ENCODE peak calls at places on chromosomes 13 and 19, in nine cellular contexts. One of them, this sample, is unnamed. For H3K4me1, the result is how much of the 10 kb centered on the place peaks cover.

GRCh38 chr19:2727640-2727944 is 6.4 kb upstream of the DIRAS1 start:
- DNase-seq in K562: no peak
- DNase-seq in ovary: no peak
- DNase-seq in esophagus muscularis mucosa: no peak
- DNase-seq in sigmoid colon: no peak
- DNase-seq in H1: no peak
- DNase-seq in A549: no peak
- DNase-seq in upper lobe of left lung: no peak
- DNase-seq in transverse colon: no peak
- DNase-seq in this sample: no peak

GRCh38 chr19:50147462-50148423 is 15.3 kb downstream of the IZUMO2 start:
- DNase-seq in transverse colon: peak
- DNase-seq in upper lobe of left lung: peak
- DNase-seq in sigmoid colon: peak
- DNase-seq in A549: peak
- DNase-seq in H1: peak
- DNase-seq in K562: peak
- DNase-seq in ovary: peak
- DNase-seq in esophagus muscularis mucosa: peak
- DNase-seq in this sample: peak

GRCh38 chr19:3642987-3643386 is 16.4 kb upstream of the CACTIN start:
- DNase-seq in esophagus muscularis mucosa: no peak
- DNase-seq in upper lobe of left lung: no peak
- DNase-seq in sigmoid colon: no peak
- DNase-seq in K562: peak
- DNase-seq in A549: peak
- DNase-seq in ovary: no peak
- DNase-seq in transverse colon: no peak
- DNase-seq in H1: peak
- DNase-seq in this sample: no peak

GRCh38 chr19:12995596-12996541 is 594 bp downstream of the NFIX start:
- DNase-seq in ovary: peak
- DNase-seq in transverse colon: no peak
- DNase-seq in H1: no peak
- DNase-seq in K562: peak
- DNase-seq in upper lobe of left lung: no peak
- DNase-seq in sigmoid colon: no peak
- DNase-seq in A549: no peak
- DNase-seq in esophagus muscularis mucosa: no peak
- DNase-seq in this sample: no peak

GRCh38 chr19:19384486-19384885 is 21.0 kb upstream of the GATAD2A start:
- DNase-seq in ovary: no peak
- DNase-seq in upper lobe of left lung: no peak
- DNase-seq in A549: no peak
- DNase-seq in H1: no peak
- DNase-seq in K562: no peak
- DNase-seq in transverse colon: no peak
- DNase-seq in sigmoid colon: no peak
- DNase-seq in esophagus muscularis mucosa: no peak
- DNase-seq in this sample: no peak

GRCh38 chr13:29573190-29573589 is 22.3 kb downstream of the SLC7A1 start:
- DNase-seq in K562: no peak
- DNase-seq in ovary: no peak
- DNase-seq in upper lobe of left lung: peak
- DNase-seq in sigmoid colon: peak
- DNase-seq in transverse colon: peak
- DNase-seq in H1: no peak
- DNase-seq in esophagus muscularis mucosa: no peak
- DNase-seq in A549: no peak
- DNase-seq in this sample: no peak

GRCh38 chr13:54972838-54973237 is 1944.2 kb downstream of the OLFM4 start:
- DNase-seq in esophagus muscularis mucosa: no peak
- DNase-seq in K562: no peak
- DNase-seq in sigmoid colon: no peak
- DNase-seq in A549: no peak
- DNase-seq in transverse colon: no peak
- DNase-seq in H1: no peak
- DNase-seq in upper lobe of left lung: no peak
- DNase-seq in ovary: no peak
- DNase-seq in this sample: no peak

GRCh38 chr13:80161896-80162295 is 179.0 kb downstream of the SPRY2 start:
- DNase-seq in A549: no peak
- DNase-seq in esophagus muscularis mucosa: no peak
- DNase-seq in H1: no peak
- DNase-seq in upper lobe of left lung: no peak
- DNase-seq in K562: no peak
- DNase-seq in sigmoid colon: no peak
- DNase-seq in ovary: no peak
- DNase-seq in transverse colon: no peak
- DNase-seq in this sample: no peak

GRCh38 chr19:35518313-35518712 is 4.9 kb upstream of the DMKN start:
- DNase-seq in H1: no peak
- DNase-seq in ovary: no peak
- DNase-seq in A549: peak
- DNase-seq in upper lobe of left lung: peak
- DNase-seq in sigmoid colon: no peak
- DNase-seq in esophagus muscularis mucosa: no peak
- DNase-seq in transverse colon: no peak
- DNase-seq in K562: no peak
- DNase-seq in this sample: no peak

GRCh38 chr13:73520566-73521290 is 461.9 kb downstream of the KLF5 start:
- DNase-seq in K562: no peak
- DNase-seq in upper lobe of left lung: no peak
- DNase-seq in A549: no peak
- DNase-seq in sigmoid colon: no peak
- DNase-seq in transverse colon: no peak
- DNase-seq in H1: no peak
- DNase-seq in ovary: no peak
- DNase-seq in esophagus muscularis mucosa: no peak
- DNase-seq in this sample: no peak

GRCh38 chr13:94544922-94545321 is 51.0 kb downstream of the TGDS start:
- DNase-seq in esophagus muscularis mucosa: no peak
- DNase-seq in A549: no peak
- DNase-seq in sigmoid colon: no peak
- DNase-seq in H1: no peak
- DNase-seq in transverse colon: no peak
- DNase-seq in upper lobe of left lung: no peak
- DNase-seq in K562: no peak
- DNase-seq in ovary: no peak
- DNase-seq in this sample: no peak

GRCh38 chr19:48111280-48111679 is 663 bp upstream of the PLA2G4C start:
- DNase-seq in sigmoid colon: no peak
- DNase-seq in ovary: no peak
- DNase-seq in esophagus muscularis mucosa: no peak
- DNase-seq in A549: no peak
- DNase-seq in K562: no peak
- DNase-seq in upper lobe of left lung: no peak
- DNase-seq in H1: no peak
- DNase-seq in transverse colon: no peak
- DNase-seq in this sample: no peak
- TF ChIP-seq EP300 in sigmoid colon: no peak
- TF ChIP-seq EP300 in ovary: no peak
- TF ChIP-seq EP300 in esophagus muscularis mucosa: no peak
- TF ChIP-seq EP300 in A549: no peak
- TF ChIP-seq EP300 in K562: no peak
- TF ChIP-seq EP300 in upper lobe of left lung: no peak
- TF ChIP-seq EP300 in H1: no peak
- TF ChIP-seq EP300 in transverse colon: no peak
- TF ChIP-seq EP300 in this sample: no peak

GRCh38 chr19:15227261-15227660 is 5.0 kb downstream of the EPHX3 start:
- DNase-seq in sigmoid colon: no peak
- DNase-seq in esophagus muscularis mucosa: no peak
- DNase-seq in A549: no peak
- DNase-seq in transverse colon: no peak
- DNase-seq in H1: no peak
- DNase-seq in ovary: no peak
- DNase-seq in K562: no peak
- DNase-seq in upper lobe of left lung: no peak
- DNase-seq in this sample: no peak
- TF ChIP-seq CTCF in sigmoid colon: no peak
- TF ChIP-seq CTCF in esophagus muscularis mucosa: no peak
- TF ChIP-seq CTCF in A549: no peak
- TF ChIP-seq CTCF in transverse colon: no peak
- TF ChIP-seq CTCF in H1: no peak
- TF ChIP-seq CTCF in ovary: no peak
- TF ChIP-seq CTCF in K562: no peak
- TF ChIP-seq CTCF in upper lobe of left lung: no peak
- TF ChIP-seq CTCF in this sample: no peak

GRCh38 chr19:14141041-14141440 is 4.7 kb upstream of the ASF1B start:
- DNase-seq in transverse colon: no peak
- DNase-seq in A549: no peak
- DNase-seq in sigmoid colon: no peak
- DNase-seq in H1: no peak
- DNase-seq in esophagus muscularis mucosa: no peak
- DNase-seq in ovary: no peak
- DNase-seq in K562: no peak
- DNase-seq in upper lobe of left lung: no peak
- DNase-seq in this sample: no peak

GRCh38 chr19:14136509-14137281 is at the start of gene ASF1B:
- DNase-seq in upper lobe of left lung: peak
- DNase-seq in A549: peak
- DNase-seq in esophagus muscularis mucosa: peak
- DNase-seq in H1: peak
- DNase-seq in sigmoid colon: peak
- DNase-seq in transverse colon: peak
- DNase-seq in ovary: peak
- DNase-seq in K562: peak
- DNase-seq in this sample: peak

GRCh38 chr19:14135985-14136508 is 342 bp downstream of the ASF1B start:
- DNase-seq in H1: no peak
- DNase-seq in upper lobe of left lung: no peak
- DNase-seq in ovary: no peak
- DNase-seq in esophagus muscularis mucosa: no peak
- DNase-seq in K562: no peak
- DNase-seq in transverse colon: peak
- DNase-seq in sigmoid colon: no peak
- DNase-seq in A549: no peak
- DNase-seq in this sample: no peak

GRCh38 chr19:14139944-14140343 is 3.6 kb upstream of the ASF1B start:
- DNase-seq in esophagus muscularis mucosa: no peak
- DNase-seq in transverse colon: no peak
- DNase-seq in sigmoid colon: no peak
- DNase-seq in upper lobe of left lung: peak
- DNase-seq in H1: no peak
- DNase-seq in K562: no peak
- DNase-seq in A549: no peak
- DNase-seq in ovary: no peak
- DNase-seq in this sample: no peak

DNA sequence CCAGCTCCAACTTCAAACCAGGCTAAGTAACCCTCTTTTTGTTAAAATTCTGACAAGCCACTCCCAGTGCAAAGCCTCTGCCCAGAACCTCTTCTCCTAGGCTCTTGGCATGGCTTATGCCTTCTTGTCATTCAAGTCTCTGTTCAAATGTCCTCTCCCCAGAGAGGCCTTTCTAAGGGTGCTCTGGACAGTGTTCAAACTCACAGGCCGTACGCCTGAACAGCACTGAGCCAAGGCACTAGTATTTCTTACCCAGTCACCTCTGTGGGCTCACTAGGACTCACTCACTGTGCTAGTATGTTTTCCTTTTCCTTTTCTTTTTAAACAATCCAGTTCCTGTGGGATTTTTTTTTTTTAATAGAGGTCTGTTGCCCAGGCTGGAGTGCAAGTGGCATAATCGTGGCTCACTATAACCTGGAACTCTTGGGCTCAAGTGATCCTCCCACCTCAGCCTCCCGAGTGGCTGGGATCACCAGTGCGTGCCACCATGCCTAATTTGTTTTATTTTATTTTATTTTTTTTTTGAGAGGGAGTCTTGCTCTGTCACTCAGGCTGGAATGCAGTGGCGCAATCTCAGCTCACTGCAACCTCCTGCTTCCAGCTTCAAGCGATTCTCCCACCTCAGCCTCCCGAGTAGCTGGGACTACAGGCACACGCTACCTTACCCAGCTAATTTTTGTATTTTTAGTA is 2.3 kb upstream of the ASF1B start:
- DNase-seq in K562: no peak
- DNase-seq in transverse colon: no peak
- DNase-seq in A549: no peak
- DNase-seq in sigmoid colon: no peak
- DNase-seq in upper lobe of left lung: peak
- DNase-seq in ovary: no peak
- DNase-seq in H1: no peak
- DNase-seq in esophagus muscularis mucosa: no peak
- DNase-seq in this sample: no peak
- H3K4me1 ChIP-seq in K562: half or more
- H3K4me1 ChIP-seq in transverse colon: under half
- H3K4me1 ChIP-seq in A549: under half
- H3K4me1 ChIP-seq in sigmoid colon: under half
- H3K4me1 ChIP-seq in upper lobe of left lung: under half
- H3K4me1 ChIP-seq in ovary: under half
- H3K4me1 ChIP-seq in H1: under half
- H3K4me1 ChIP-seq in esophagus muscularis mucosa: under half
- H3K4me1 ChIP-seq in this sample: under half

GRCh38 chr13:88000239-88000638 is 329.1 kb downstream of the SLITRK5 start:
- DNase-seq in upper lobe of left lung: no peak
- DNase-seq in K562: no peak
- DNase-seq in ovary: no peak
- DNase-seq in transverse colon: no peak
- DNase-seq in sigmoid colon: no peak
- DNase-seq in A549: no peak
- DNase-seq in H1: no peak
- DNase-seq in esophagus muscularis mucosa: no peak
- DNase-seq in this sample: no peak

GRCh38 chr13:87998081-87998480 is 326.9 kb downstream of the SLITRK5 start:
- DNase-seq in H1: no peak
- DNase-seq in transverse colon: no peak
- DNase-seq in esophagus muscularis mucosa: no peak
- DNase-seq in upper lobe of left lung: no peak
- DNase-seq in ovary: no peak
- DNase-seq in sigmoid colon: no peak
- DNase-seq in A549: no peak
- DNase-seq in K562: no peak
- DNase-seq in this sample: no peak

GRCh38 chr13:87999791-88000190 is 328.6 kb downstream of the SLITRK5 start:
- DNase-seq in sigmoid colon: no peak
- DNase-seq in A549: no peak
- DNase-seq in esophagus muscularis mucosa: no peak
- DNase-seq in ovary: no peak
- DNase-seq in K562: no peak
- DNase-seq in transverse colon: no peak
- DNase-seq in upper lobe of left lung: no peak
- DNase-seq in H1: no peak
- DNase-seq in this sample: no peak

GRCh38 chr13:87999141-87999765 is 328.1 kb downstream of the SLITRK5 start:
- DNase-seq in esophagus muscularis mucosa: no peak
- DNase-seq in H1: no peak
- DNase-seq in transverse colon: no peak
- DNase-seq in ovary: no peak
- DNase-seq in K562: no peak
- DNase-seq in A549: no peak
- DNase-seq in upper lobe of left lung: no peak
- DNase-seq in sigmoid colon: no peak
- DNase-seq in this sample: no peak

DNA sequence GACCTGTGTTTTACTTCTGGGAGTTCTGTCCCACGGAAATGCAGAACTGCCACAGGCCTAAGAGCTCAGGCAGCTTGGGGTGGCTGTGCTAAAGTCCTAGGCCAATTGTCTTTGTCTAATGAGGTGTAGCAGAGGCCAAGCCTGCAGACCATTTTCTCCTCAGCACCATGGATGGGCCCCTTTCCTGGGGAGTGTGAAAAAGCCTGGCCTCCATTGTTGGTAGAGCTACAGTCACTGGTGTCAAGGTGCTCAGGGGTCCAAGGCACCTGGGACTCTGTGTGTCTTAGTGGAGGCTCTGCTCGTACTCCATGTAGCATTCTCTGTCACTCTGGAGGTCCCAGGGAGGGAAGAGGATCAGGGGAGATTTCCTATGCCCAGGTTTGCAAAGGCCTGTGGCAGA is 329.6 kb downstream of the SLITRK5 start:
- DNase-seq in transverse colon: no peak
- DNase-seq in A549: no peak
- DNase-seq in upper lobe of left lung: no peak
- DNase-seq in sigmoid colon: no peak
- DNase-seq in ovary: no peak
- DNase-seq in K562: no peak
- DNase-seq in esophagus muscularis mucosa: no peak
- DNase-seq in H1: no peak
- DNase-seq in this sample: no peak
- TF ChIP-seq EP300 in transverse colon: no peak
- TF ChIP-seq EP300 in A549: no peak
- TF ChIP-seq EP300 in upper lobe of left lung: no peak
- TF ChIP-seq EP300 in sigmoid colon: no peak
- TF ChIP-seq EP300 in ovary: no peak
- TF ChIP-seq EP300 in K562: no peak
- TF ChIP-seq EP300 in esophagus muscularis mucosa: no peak
- TF ChIP-seq EP300 in H1: no peak
- TF ChIP-seq EP300 in this sample: no peak

This sample was measured in tibial nerve.